ENCODE peak calls at places on chromosomes 11 and 22, in five cellular contexts. O, I, Z, K and Y are unnamed samples.

GRCh38 chr11:94740975-94741707 is 27.0 kb upstream of the AMOTL1 start:
- DNase-seq in O (peak; percentile 48), I (peak; percentile 82), Z (peak; percentile 87), K (peak; percentile 71), Y (peak; percentile 31)

GRCh38 chr11:107740256-107740655 is 28.4 kb upstream of the SLN start:
- DNase-seq in Z (no peak), I (no peak), K (no peak), O (no peak), Y (no peak)

GRCh38 chr11:20045098-20045688 is 115.1 kb downstream of the DBX1 start:
- DNase-seq in O (no peak), I (peak; percentile 68), K (no peak), Z (no peak), Y (no peak)

GRCh38 chr11:16777576-16777975 is 39.1 kb downstream of the C11orf58 start:
- DNase-seq in Z (no peak), K (no peak), O (no peak), I (no peak), Y (no peak)

GRCh38 chr11:32829680-32830412 is at the start of gene PRRG4:
- DNase-seq in O (no peak), Z (peak; percentile 81), I (peak; percentile 49), K (peak; percentile 82), Y (peak; percentile 86)

GRCh38 chr11:92298238-92298565 is 73.6 kb downstream of the FAT3 start:
- DNase-seq in K (no peak), O (no peak), I (no peak), Z (no peak), Y (no peak)

GRCh38 chr22:32696089-32696488 is 105.4 kb upstream of the TIMP3 start:
- DNase-seq in I (no peak), O (no peak), Z (no peak), K (no peak), Y (no peak)

GRCh38 chr11:133950874-133951483 is 5.8 kb downstream of the IGSF9B start:
- DNase-seq in I (no peak), K (peak; percentile 39), Z (no peak), O (no peak), Y (no peak)

GRCh38 chr22:27994481-27995331 is 75.7 kb upstream of the PITPNB start:
- DNase-seq in Z (no peak), O (no peak), I (no peak), K (no peak), Y (no peak)

GRCh38 chr11:22795914-22796313 is 33.7 kb downstream of the SVIP start:
- DNase-seq in I (no peak), Z (peak; percentile 35), O (no peak), K (no peak), Y (no peak)

GRCh38 chr22:18091916-18092526 is 14.2 kb downstream of the PEX26 start:
- DNase-seq in I (no peak), Z (no peak), K (no peak), O (no peak), Y (peak; percentile 62)

GRCh38 chr22:32622004-32622761 is 147.6 kb downstream of the FBXO7 start:
- DNase-seq in I (no peak), O (no peak), K (peak; percentile 95), Z (no peak), Y (no peak)

GRCh38 chr11:32827276-32827675 is 2.5 kb upstream of the PRRG4 start:
- DNase-seq in O (no peak), I (no peak), Z (no peak), K (no peak), Y (no peak)

GRCh38 chr11:68215087-68215445 is 2.0 kb upstream of the KMT5B start:
- DNase-seq in Z (no peak), O (no peak), I (peak; percentile 25), K (no peak), Y (no peak)

GRCh38 chr11:102552447-102553200 is 22.1 kb upstream of the MMP7 start:
- DNase-seq in Z (peak; percentile 98), I (no peak), O (peak; percentile 94), K (no peak), Y (no peak)

GRCh38 chr11:134561348-134561720 is 149.3 kb upstream of the B3GAT1 start:
- DNase-seq in Z (no peak), O (no peak), K (no peak), I (peak; percentile 46), Y (no peak)

GRCh38 chr11:12800032-12800671 is 125.9 kb downstream of the TEAD1 start:
- DNase-seq in Z (peak; percentile 88), K (no peak), I (peak; percentile 46), O (peak; percentile 74), Y (no peak)

GRCh38 chr22:33520904-33521780 is 399.1 kb downstream of the LARGE1 start:
- DNase-seq in O (no peak), K (no peak), I (no peak), Z (no peak), Y (no peak)

GRCh38 chr11:58965246-58965985 is 26.1 kb downstream of the GLYATL1 start:
- DNase-seq in I (no peak), Z (no peak), K (no peak), O (no peak), Y (no peak)

DNA sequence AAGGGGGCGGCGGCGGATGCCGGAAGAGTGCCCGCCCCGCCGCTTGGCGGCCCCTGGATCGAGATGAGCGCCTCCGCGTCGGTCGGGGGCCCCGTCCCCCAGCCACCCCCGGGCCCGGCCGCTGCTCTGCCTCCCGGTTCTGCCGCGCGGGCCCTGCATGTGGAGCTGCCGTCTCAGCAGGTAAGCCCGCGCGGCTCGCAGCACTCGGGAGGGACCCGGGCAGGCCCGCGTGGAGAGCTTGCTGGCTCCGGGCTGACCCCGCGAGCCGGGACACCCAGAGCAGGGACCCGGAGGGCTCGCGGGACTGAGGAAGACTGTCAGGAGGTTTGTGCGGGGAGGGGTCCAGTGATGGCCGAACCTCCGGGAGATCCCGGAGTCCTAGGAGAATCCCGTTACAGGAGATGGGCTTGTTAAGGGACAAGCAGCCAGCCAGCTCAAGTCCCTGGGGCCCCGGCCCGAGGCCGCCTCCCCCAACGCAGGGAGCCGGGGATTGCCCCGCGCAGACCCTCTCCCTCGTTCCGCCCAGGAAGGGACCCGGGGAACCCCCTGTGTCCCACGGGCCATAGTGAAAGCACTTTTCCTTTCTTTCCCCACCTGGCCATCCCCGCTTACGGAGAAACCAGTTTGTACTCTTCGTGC is 454 bp downstream of the UVRAG start:
- DNase-seq in I (no peak), K (no peak), O (no peak), Z (peak; percentile 33), Y (peak; percentile 46)
- TF ChIP-seq CTCF in I (no peak), K (peak; percentile 14), O (no peak), Z (no peak), Y (peak; percentile 4)

GRCh38 chr11:126392638-126393023 is 37.1 kb downstream of the ST3GAL4 start:
- DNase-seq in O (no peak), I (no peak), Z (no peak), K (no peak), Y (no peak)
- H3K9ac ChIP-seq in O (no peak overlapping the region), I (no peak overlapping the region), Z (no peak overlapping the region), K (no peak overlapping the region), Y (no peak overlapping the region)

DNA sequence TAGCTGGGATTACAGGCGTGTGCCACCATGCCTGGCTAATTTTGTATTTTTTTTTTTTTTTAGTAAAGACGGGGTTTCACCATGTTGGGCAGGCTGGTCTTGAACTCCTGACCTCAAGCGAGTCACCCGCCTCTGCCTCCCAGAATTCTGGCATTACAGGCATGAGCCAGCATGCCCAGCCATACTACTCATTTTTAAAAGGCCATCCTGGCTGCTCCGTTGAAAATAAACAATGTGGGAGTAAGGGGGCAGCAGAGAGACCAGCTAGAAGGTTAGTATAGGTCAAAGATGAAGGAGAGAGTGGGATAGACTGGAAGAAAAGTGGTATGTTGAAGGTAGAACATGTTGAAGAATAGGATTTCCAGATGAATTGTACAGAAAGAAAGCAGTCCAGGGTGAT is 17.6 kb upstream of the LIN7C start:
- DNase-seq in K (peak; percentile 27), Z (peak; percentile 35), O (peak; percentile 35), I (peak; percentile 6), Y (no peak)
- TF ChIP-seq EZH2phosphoT487 in K (no peak), Z (no peak), O (no peak), I (no peak), Y (no peak)

GRCh38 chr11:130369713-130370112 is 55.0 kb upstream of the ZBTB44 start:
- DNase-seq in O (no peak), I (no peak), K (no peak), Z (no peak), Y (no peak)

GRCh38 chr11:130369141-130369691 is 54.5 kb upstream of the ZBTB44 start:
- DNase-seq in O (no peak), K (no peak), Z (no peak), I (no peak), Y (no peak)

DNA sequence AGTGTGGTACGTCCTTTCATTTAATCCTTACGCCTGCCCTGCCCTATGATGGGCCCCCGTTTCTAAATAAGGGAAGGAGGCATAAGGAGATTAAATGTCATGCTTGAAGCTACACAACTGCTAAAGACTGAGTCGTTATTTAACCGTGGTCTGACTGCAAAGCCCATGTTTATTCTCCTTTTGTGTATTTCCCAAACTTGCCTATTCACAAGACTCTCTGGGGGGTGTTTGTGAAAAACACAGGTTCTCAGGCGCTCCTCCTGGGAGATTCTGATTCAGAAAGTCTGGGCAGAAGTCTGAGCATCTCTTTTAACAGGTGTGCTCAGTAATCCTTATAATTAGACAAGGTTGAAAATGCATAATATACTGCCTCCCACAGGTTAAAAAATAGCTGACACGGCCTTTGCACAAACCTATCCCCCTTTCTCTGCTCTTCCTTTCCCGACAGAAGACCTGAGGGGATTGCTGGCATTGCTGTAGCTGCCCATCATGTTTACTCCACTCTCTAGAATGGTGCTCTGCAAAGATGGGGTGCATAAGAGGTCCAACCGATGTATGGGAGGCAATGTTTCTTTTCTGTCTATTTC is 56.4 kb upstream of the ZBTB44 start:
- DNase-seq in O (no peak), K (no peak), I (no peak), Z (peak; percentile 39), Y (no peak)
- TF ChIP-seq CTCF in O (peak; percentile 24), K (peak; percentile 14), I (no peak), Z (peak; percentile 58), Y (no peak)

DNA sequence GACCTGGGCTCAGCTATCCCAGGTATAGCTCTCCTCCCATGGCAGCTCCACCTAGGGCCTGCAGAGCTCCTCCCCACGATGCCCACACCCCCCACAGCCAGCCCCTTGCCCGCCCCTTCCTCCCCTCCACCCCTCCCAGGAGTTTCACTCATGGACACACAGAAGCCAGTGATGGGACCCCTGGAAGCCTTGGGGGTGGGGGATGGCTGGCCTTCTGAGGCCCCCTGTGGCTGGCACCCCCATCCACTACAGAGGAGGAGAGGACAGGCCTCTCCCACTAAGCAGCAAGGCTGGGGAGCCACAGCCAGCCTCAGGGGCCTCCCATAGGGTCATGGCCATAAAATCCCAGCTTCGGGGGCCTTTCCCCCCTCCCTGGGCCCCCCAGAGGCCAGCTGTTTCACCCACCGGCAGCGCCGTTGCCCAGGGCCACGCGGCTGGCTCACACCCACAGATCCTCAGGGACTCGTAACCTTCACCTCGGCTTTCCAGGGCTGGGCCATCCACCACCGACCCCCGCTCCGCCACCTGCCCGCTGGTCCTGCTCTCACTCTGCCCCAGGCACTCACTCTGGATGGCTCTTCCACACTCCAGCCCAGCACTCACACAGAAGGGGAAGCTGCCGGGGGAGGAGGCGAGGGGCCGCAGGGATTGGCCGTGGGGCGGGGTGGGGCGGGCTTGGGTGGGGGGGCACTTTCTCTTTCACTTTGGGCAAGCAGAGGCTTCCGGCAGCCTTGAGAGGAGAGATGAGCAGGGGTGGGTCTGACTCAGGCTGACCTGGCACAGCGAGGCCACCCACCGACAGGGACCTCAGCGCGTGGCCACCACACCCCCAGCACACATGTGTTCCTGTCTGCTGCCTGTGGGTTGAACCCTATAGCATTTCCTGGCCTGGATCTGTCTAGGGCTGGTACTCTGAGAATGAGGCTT is 2.2 kb downstream of the SLC25A22 start:
- DNase-seq in O (no peak), I (peak; percentile 84), Z (peak; percentile 79), K (no peak), Y (peak; percentile 83)
- H3K9ac ChIP-seq in O (peak overlapping the region; percentile 94), I (peak overlapping the region; percentile 87), Z (peak overlapping the region; percentile 67), K (no peak overlapping the region), Y (peak overlapping the region; percentile 85)